ENCODE peak calls at places on chromosomes 11 and 22, in seven cellular contexts. X, G, B, U, P, F and J are unnamed samples.

GRCh38 chr22:23649071-23649501 is 17.0 kb upstream of the DRICH1 start:
- DNase-seq in B (no peak), F (peak; percentile 31), G (no peak), X (no peak), P (no peak), U (no peak), J (no peak)

GRCh38 chr11:46315033-46315738 is 32.1 kb upstream of the DGKZ start:
- DNase-seq in X (no peak), U (peak; percentile 75), P (peak; percentile 74), B (peak; percentile 99), F (no peak), G (peak; percentile 84), J (peak; percentile 84)

GRCh38 chr11:112225753-112226061 is 521 bp upstream of the PTS start:
- DNase-seq in B (peak; percentile 94), F (no peak), X (no peak), U (peak; percentile 74), P (no peak), G (peak; percentile 69), J (peak; percentile 87)

GRCh38 chr22:20080776-20081654 is 974 bp downstream of the DGCR8 start:
- DNase-seq in U (peak; percentile 74), F (peak; percentile 67), B (peak; percentile 91), G (peak; percentile 38), P (no peak), X (no peak), J (no peak)

GRCh38 chr11:45270946-45271345 is 15.2 kb downstream of the SYT13 start:
- DNase-seq in G (no peak), X (no peak), B (no peak), U (no peak), P (no peak), F (no peak), J (no peak)

GRCh38 chr11:13940611-13941256 is 21.8 kb upstream of the SPON1 start:
- DNase-seq in U (no peak), X (no peak), P (no peak), G (no peak), B (no peak), F (no peak), J (no peak)

GRCh38 chr11:18013790-18014507 is 1.1 kb upstream of the SERGEF start:
- DNase-seq in F (no peak), G (peak; percentile 27), P (peak; percentile 14), U (no peak), X (no peak), B (no peak), J (no peak)

GRCh38 chr11:128848815-128849455 is 18.2 kb downstream of the KCNJ1 start:
- DNase-seq in U (no peak), X (no peak), G (peak; percentile 52), B (peak; percentile 84), P (peak; percentile 49), F (no peak), J (no peak)

GRCh38 chr11:119229736-119230135 is 23.6 kb downstream of the CBL start:
- DNase-seq in G (no peak), U (no peak), F (no peak), X (no peak), B (no peak), P (no peak), J (no peak)

GRCh38 chr11:111426615-111427014 is 47.5 kb upstream of the POU2AF1 start:
- DNase-seq in F (no peak), X (no peak), U (no peak), P (no peak), B (no peak), G (peak; percentile 38), J (no peak)

GRCh38 chr11:78429667-78430066 is 12.0 kb upstream of the GAB2 start:
- DNase-seq in B (no peak), P (no peak), F (no peak), G (no peak), X (no peak), U (no peak), J (no peak)

GRCh38 chr22:34150023-34150422 is 229.7 kb upstream of the LARGE1 start:
- DNase-seq in P (no peak), X (no peak), F (no peak), B (no peak), U (no peak), G (no peak), J (no peak)

GRCh38 chr22:23259916-23260644 is 79.8 kb downstream of the BCR start:
- DNase-seq in X (no peak), P (no peak), G (no peak), F (no peak), B (peak; percentile 58), U (no peak), J (no peak)

GRCh38 chr11:56750190-56750589 is 1.7 kb upstream of the OR9G4 start:
- DNase-seq in P (no peak), G (no peak), X (no peak), F (no peak), B (no peak), U (no peak), J (no peak)

GRCh38 chr11:45518853-45519545 is 146.4 kb downstream of the CHST1 start:
- DNase-seq in G (no peak), F (peak; percentile 17), U (no peak), P (no peak), B (no peak), X (no peak), J (no peak)

GRCh38 chr11:110182886-110183285 is 89.7 kb downstream of the ZC3H12C start:
- DNase-seq in B (no peak), P (no peak), F (no peak), G (no peak), X (no peak), U (peak; percentile 60), J (no peak)

GRCh38 chr11:68271023-68271780 is 571 bp downstream of the C11orf24 start:
- DNase-seq in U (peak; percentile 85), F (no peak), P (peak; percentile 49), B (peak; percentile 96), X (peak; percentile 30), G (peak; percentile 62), J (peak; percentile 88)

GRCh38 chr22:49349181-49349835 is 478.4 kb downstream of the BRD1 start:
- DNase-seq in P (no peak), B (peak; percentile 37), U (no peak), F (peak; percentile 44), X (no peak), G (no peak), J (no peak)

GRCh38 chr11:61486004-61486615 is 22.4 kb upstream of the LRRC10B start:
- DNase-seq in G (no peak), B (peak; percentile 74), F (no peak), P (no peak), U (no peak), X (no peak), J (no peak)
- H3K4me1 ChIP-seq in G (no peaks in the 10 kb centered on the region), B (peaks cover 21% of the 10 kb centered on the region), F (no peaks in the 10 kb centered on the region), P (no peaks in the 10 kb centered on the region), U (peaks cover 17% of the 10 kb centered on the region), X (peaks cover 16% of the 10 kb centered on the region), J (peaks cover 18% of the 10 kb centered on the region)

DNA sequence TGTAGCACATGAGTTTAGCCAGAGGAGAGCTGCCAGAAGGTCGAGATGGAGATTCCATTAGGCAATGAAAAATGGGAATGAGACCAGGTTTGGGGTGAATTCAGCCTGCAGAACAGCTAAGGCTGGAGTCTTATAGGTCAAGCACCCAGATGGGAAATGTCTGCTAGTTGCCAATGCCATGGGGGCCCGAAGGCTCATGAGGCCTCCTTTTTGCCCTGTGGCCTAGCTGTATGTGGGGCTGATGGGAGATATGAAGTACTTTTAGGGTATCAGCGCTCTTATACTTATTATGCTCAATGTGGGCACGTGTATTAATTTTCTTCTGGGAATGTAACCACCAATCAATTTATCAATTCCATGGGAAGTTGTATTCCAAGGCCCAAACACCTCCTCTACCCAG is 8.7 kb downstream of the PPFIBP2 start:
- DNase-seq in U (no peak), F (no peak), P (no peak), B (no peak), G (no peak), X (no peak), J (no peak)
- H3K4me1 ChIP-seq in U (no peaks in the 10 kb centered on the region), F (no peaks in the 10 kb centered on the region), P (no peaks in the 10 kb centered on the region), B (no peaks in the 10 kb centered on the region), G (no peaks in the 10 kb centered on the region), X (no peaks in the 10 kb centered on the region), J (peaks cover 52% of the 10 kb centered on the region)

GRCh38 chr11:114082415-114082748 is 22.9 kb downstream of the ZBTB16 start:
- DNase-seq in G (peak; percentile 53), F (peak; percentile 83), X (no peak), P (no peak), B (no peak), U (no peak), J (no peak)
- H3K4me1 ChIP-seq in G (peaks cover 20% of the 10 kb centered on the region), F (peaks cover 6% of the 10 kb centered on the region), X (peaks cover 65% of the 10 kb centered on the region), P (peaks cover 85% of the 10 kb centered on the region), B (peaks cover 11% of the 10 kb centered on the region), U (no peaks in the 10 kb centered on the region), J (peaks cover 92% of the 10 kb centered on the region)

GRCh38 chr11:122863704-122864326 is 18.7 kb upstream of the JHY start:
- DNase-seq in G (peak; percentile 29), X (no peak), P (no peak), U (peak; percentile 23), F (no peak), B (peak; percentile 50), J (no peak)

GRCh38 chr11:122862091-122862490 is 20.5 kb upstream of the JHY start:
- DNase-seq in B (no peak), P (no peak), U (no peak), X (no peak), F (no peak), G (no peak), J (no peak)

GRCh38 chr11:122869622-122870021 is 12.9 kb upstream of the JHY start:
- DNase-seq in B (no peak), P (no peak), F (no peak), U (no peak), G (no peak), X (no peak), J (no peak)

GRCh38 chr11:122861631-122862030 is 20.9 kb upstream of the JHY start:
- DNase-seq in B (no peak), G (no peak), P (no peak), X (no peak), F (no peak), U (no peak), J (no peak)

GRCh38 chr11:122864386-122864785 is 18.2 kb upstream of the JHY start:
- DNase-seq in F (no peak), U (no peak), X (no peak), P (no peak), G (no peak), B (no peak), J (no peak)
- H3K4me1 ChIP-seq in F (no peaks in the 10 kb centered on the region), U (no peaks in the 10 kb centered on the region), X (no peaks in the 10 kb centered on the region), P (no peaks in the 10 kb centered on the region), G (no peaks in the 10 kb centered on the region), B (no peaks in the 10 kb centered on the region), J (no peaks in the 10 kb centered on the region)

GRCh38 chr11:122195790-122196189 is 79.8 kb upstream of the BLID start:
- DNase-seq in B (no peak), P (no peak), U (no peak), F (no peak), X (no peak), G (no peak), J (no peak)

GRCh38 chr11:122198291-122198983 is 82.4 kb upstream of the BLID start:
- DNase-seq in G (no peak), U (no peak), X (no peak), P (no peak), F (no peak), B (no peak), J (no peak)

GRCh38 chr11:122201126-122201525 is 85.1 kb upstream of the BLID start:
- DNase-seq in P (no peak), U (no peak), B (no peak), G (no peak), F (no peak), X (no peak), J (no peak)

GRCh38 chr11:122199661-122200060 is 83.6 kb upstream of the BLID start:
- DNase-seq in G (no peak), U (peak; percentile 74), P (no peak), B (no peak), X (no peak), F (no peak), J (no peak)

GRCh38 chr11:122197055-122197987 is 81.3 kb upstream of the BLID start:
- DNase-seq in X (no peak), U (peak; percentile 100), B (peak; percentile 89), G (no peak), P (no peak), F (peak; percentile 81), J (no peak)
- H3K4me1 ChIP-seq in X (no peaks in the 10 kb centered on the region), U (peaks cover 39% of the 10 kb centered on the region), B (peaks cover 79% of the 10 kb centered on the region), G (no peaks in the 10 kb centered on the region), P (peaks cover 1% of the 10 kb centered on the region), F (no peaks in the 10 kb centered on the region), J (peaks cover 8% of the 10 kb centered on the region)